ENCODE peak calls at places on chromosomes 16 and 17, in five cellular contexts. N, R, A, I and H are unnamed samples.
A peak's percentile ranks its signal among the peaks of the same experiment; 100 is the strongest.

GRCh38 chr16:53080345-53081031 is 25.7 kb downstream of the CHD9 start:
- DNase-seq in R (peak; percentile 94), A (no peak), N (peak; percentile 54), I (no peak), H (no peak)

GRCh38 chr16:71933913-71934696 is 38.8 kb downstream of the IST1 start:
- DNase-seq in I (no peak), N (peak; percentile 80), R (peak; percentile 45), A (no peak), H (no peak)

GRCh38 chr17:59357929-59358328 is 26.5 kb downstream of the YPEL2 start:
- DNase-seq in A (no peak), N (peak; percentile 28), R (peak; percentile 92), I (no peak), H (no peak)

GRCh38 chr16:11354733-11355574 is 9.7 kb downstream of the RMI2 start:
- DNase-seq in R (no peak), I (no peak), A (no peak), N (no peak), H (no peak)

GRCh38 chr17:66904760-66905637 is 59.5 kb upstream of the CACNG4 start:
- DNase-seq in R (peak; percentile 63), A (no peak), N (peak; percentile 45), I (peak; percentile 17), H (no peak)

GRCh38 chr16:82671743-82672142 is 45.0 kb downstream of the CDH13 start:
- DNase-seq in R (no peak), I (no peak), A (no peak), N (no peak), H (no peak)

GRCh38 chr16:785563-786535 is 2.3 kb downstream of the RPUSD1 start:
- DNase-seq in N (peak; percentile 4), I (no peak), A (peak; percentile 88), R (peak; percentile 60), H (no peak)

GRCh38 chr17:82047379-82047778 is 4.2 kb downstream of the RFNG start:
- DNase-seq in N (no peak), A (no peak), R (no peak), I (no peak), H (no peak)

GRCh38 chr16:58859958-58860669 is 126.0 kb upstream of the GOT2 start:
- DNase-seq in N (no peak), I (no peak), A (no peak), R (no peak), H (no peak)

GRCh38 chr17:76079577-76080206 is 710 bp downstream of the ZACN start:
- DNase-seq in I (no peak), R (peak; percentile 29), N (no peak), A (peak; percentile 39), H (no peak)

GRCh38 chr17:75693500-75694481 is 26.7 kb downstream of the SAP30BP start:
- DNase-seq in I (no peak), N (peak; percentile 14), A (no peak), R (peak; percentile 100), H (no peak)

GRCh38 chr17:40895106-40895730 is 10.2 kb upstream of the KRT20 start:
- DNase-seq in N (no peak), A (no peak), R (no peak), I (no peak), H (no peak)

GRCh38 chr16:3954411-3954921 is 74.0 kb upstream of the CREBBP start:
- DNase-seq in N (peak; percentile 68), R (no peak), A (no peak), I (no peak), H (no peak)

GRCh38 chr16:86836503-86837125 is 258.3 kb downstream of the FOXL1 start:
- DNase-seq in N (peak; percentile 85), I (no peak), R (peak; percentile 96), A (no peak), H (no peak)

GRCh38 chr16:79707867-79708266 is 107.3 kb upstream of the MAF start:
- DNase-seq in A (no peak), I (no peak), R (peak; percentile 4), N (no peak), H (no peak)

GRCh38 chr16:66420396-66420795 is 6.7 kb upstream of the BEAN1 start:
- DNase-seq in N (peak; percentile 40), R (no peak), A (no peak), I (no peak), H (no peak)